ENCODE peak calls at places on chromosome 17, in four cellular contexts. V is breast epithelium, K is lung, P is kidney epithelial cell. U is an unnamed sample.

GRCh38 chr17:6090253-6090652 is 20.1 kb downstream of the WSCD1 start:
- DNase-seq in P (no peak), V (no peak), K (no peak), U (no peak)

GRCh38 chr17:29368926-29369325 is 21.2 kb upstream of the TAOK1 start:
- DNase-seq in P (no peak), K (peak), V (no peak), U (no peak)

GRCh38 chr17:80861360-80861861 is 130.2 kb upstream of the CHMP6 start:
- DNase-seq in V (no peak), K (no peak), P (no peak), U (no peak)

GRCh38 chr17:7803981-7804380 is 30.0 kb upstream of the KDM6B start:
- DNase-seq in P (no peak), K (peak), V (peak), U (no peak)

GRCh38 chr17:8001976-8002645 is at the start of gene GUCY2D:
- DNase-seq in K (no peak), V (no peak), P (no peak), U (no peak)

GRCh38 chr17:40243756-40244155 is 24.7 kb downstream of the WIPF2 start:
- DNase-seq in P (no peak), V (no peak), K (no peak), U (no peak)

GRCh38 chr17:69448431-69449102 is 34.1 kb downstream of the MAP2K6 start:
- DNase-seq in P (no peak), K (no peak), V (peak), U (no peak)

GRCh38 chr17:73234746-73235145 is 26.9 kb downstream of the CPSF4L start:
- DNase-seq in K (no peak), V (no peak), P (no peak), U (no peak)

GRCh38 chr17:10610821-10611323 is 46.2 kb downstream of the MYH3 start:
- DNase-seq in V (no peak), P (no peak), K (no peak), U (no peak)

GRCh38 chr17:40554646-40555295 is 10.5 kb downstream of the CCR7 start:
- DNase-seq in K (peak), P (no peak), V (peak), U (no peak)

GRCh38 chr17:333626-334396 is 18.8 kb downstream of the RPH3AL start:
- DNase-seq in P (no peak), K (peak), V (no peak), U (no peak)

GRCh38 chr17:66953661-66954060 is 10.8 kb upstream of the CACNG4 start:
- DNase-seq in P (no peak), K (no peak), V (peak), U (no peak)

GRCh38 chr17:81666092-81666341 is 388 bp downstream of the OXLD1 start:
- DNase-seq in V (no peak), P (no peak), K (no peak), U (no peak)

GRCh38 chr17:30805944-30806456 is 18.5 kb downstream of the CRLF3 start:
- DNase-seq in V (no peak), K (no peak), P (no peak), U (no peak)
- TF ChIP-seq CTCF in V (no peak), K (no peak), P (no peak), U (no peak)

DNA sequence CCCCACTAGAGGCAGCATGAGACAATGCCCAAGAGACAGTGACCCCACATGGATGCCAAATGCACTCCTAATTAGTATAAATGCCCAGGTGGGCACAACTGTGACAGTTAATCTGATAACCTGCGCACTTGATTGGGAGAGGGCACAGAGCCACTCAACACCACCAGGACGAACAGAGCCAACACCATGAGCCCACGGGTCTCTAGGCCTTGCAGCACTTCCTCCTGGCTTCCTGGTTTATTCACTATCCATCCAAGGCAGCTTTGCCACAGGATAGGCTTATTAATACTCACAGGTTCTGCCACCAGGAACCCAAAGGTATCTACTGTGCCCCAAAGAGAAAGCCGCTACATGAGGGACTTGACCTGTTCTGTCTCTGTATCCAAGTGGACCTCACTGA is 14.9 kb downstream of the AXIN2 start:
- DNase-seq in K (no peak), P (no peak), V (no peak), U (no peak)
- TF ChIP-seq CTCF in K (no peak), P (no peak), V (no peak), U (no peak)

GRCh38 chr17:51154176-51154575 is 817 bp downstream of the NME1 start:
- DNase-seq in K (no peak), P (no peak), V (no peak), U (no peak)
- TF ChIP-seq CTCF in K (no peak), P (no peak), V (no peak), U (no peak)

GRCh38 chr17:2399572-2400473 is 1.0 kb downstream of the MNT start:
- DNase-seq in P (no peak), V (peak), K (peak), U (peak)
- TF ChIP-seq CTCF in P (no peak), V (no peak), K (no peak), U (peak)

GRCh38 chr17:50563095-50563511 is 2.6 kb downstream of the CACNA1G start:
- DNase-seq in V (no peak), P (no peak), K (no peak), U (no peak)
- TF ChIP-seq CTCF in V (no peak), P (no peak), K (no peak), U (peak)

DNA sequence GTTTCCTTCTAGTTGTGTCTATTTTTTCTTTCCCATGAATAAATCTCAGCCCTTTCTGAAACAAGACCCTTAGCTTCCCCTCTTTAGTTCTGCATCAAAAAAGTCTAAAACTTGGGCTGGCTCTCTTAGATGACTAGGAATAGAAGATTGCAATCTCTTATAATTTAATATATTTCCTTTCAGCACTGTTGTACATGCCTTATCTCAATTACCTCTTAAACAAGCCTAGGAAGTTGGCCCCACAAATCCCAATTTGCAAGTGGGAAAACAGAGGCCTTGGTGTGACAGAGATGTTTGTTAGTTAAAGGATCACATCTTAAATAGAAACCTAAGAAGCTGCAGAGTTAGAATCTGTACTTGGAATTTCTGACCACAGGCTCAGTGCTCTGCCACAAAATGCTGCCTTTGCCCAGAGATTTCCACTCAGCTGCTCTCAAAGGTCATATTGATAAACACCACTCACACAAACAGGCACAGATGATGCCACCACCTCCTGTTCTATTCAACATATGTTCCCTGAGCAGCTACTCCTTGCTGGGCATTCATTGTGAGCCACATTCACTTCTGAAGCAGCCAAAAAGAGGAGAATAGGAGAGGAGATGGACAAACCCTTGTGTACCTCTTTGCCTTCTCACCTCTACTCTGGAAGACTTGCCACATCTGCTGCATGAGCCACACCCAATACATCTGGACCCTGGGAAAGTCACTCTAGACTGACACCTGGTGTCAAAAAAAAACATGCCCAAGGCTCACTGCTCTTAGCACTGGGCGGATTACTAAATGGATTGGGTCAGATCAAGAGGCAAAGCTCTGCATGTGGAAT is 5.5 kb downstream of the CCDC182 start:
- DNase-seq in P (no peak), V (no peak), K (no peak), U (no peak)
- TF ChIP-seq CTCF in P (peak), V (no peak), K (no peak), U (no peak)

DNA sequence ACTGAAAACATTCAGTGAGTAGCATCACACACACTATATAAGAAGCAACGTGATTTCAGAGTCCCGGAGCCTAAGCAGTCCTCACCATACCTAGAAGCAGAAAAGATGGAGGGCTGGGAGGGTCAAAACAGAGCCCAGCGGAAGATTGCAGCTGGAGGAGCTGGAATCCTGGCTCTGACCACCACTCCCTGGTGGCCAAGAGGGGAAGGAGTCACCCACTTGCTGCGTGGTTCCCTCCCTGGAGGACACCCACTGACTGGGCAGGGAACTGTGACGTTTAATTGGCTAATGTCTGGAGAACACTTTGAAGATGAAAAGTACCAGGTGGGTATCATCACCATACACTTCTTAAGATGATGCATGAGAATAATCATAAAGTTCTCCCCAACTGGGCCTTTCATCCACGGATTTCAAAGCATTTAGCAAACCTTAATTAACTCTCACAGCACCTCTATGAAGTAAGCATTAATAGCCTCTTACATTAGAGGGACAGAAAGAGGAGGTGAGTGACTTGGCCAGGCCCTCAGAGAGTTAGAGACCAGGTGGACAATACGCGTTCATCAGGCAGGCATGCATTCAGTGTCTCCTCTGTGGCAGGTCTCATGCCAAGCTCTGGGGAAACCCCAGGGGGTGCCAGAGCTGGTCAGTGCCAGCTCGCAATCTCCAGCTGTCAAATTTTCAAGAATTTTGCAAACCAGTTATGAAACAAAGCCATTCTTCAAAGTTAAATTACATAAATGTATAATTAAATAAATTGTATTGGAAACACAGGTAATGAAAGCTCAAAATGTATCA is 137.9 kb downstream of the AXIN2 start:
- DNase-seq in P (no peak), K (no peak), V (no peak), U (no peak)
- TF ChIP-seq CTCF in P (no peak), K (no peak), V (no peak), U (no peak)

DNA sequence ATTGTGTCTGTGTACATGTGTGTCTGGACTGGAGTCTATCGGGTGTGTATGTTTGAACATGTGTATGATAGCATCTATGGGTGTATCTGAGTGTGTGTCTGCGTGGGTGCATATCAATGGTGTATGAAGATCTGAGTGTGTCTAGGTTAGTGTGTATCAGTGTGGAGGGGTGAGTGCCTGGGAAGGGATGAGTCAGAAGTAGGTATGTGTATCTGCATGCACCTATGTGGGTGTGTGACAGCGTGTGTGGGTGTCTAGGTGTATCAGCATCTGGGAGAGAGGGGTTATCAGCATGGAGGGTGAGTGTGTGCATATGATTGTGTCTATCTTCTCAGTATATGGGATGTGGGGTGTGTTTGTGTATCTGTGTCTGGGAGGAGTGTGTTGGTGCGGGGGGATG is 58.2 kb upstream of the LHX1 start:
- DNase-seq in P (no peak), V (no peak), K (no peak), U (no peak)
- TF ChIP-seq CTCF in P (no peak), V (no peak), K (no peak), U (no peak)

U was measured in AG09319.